ENCODE peak calls at places on chromosomes 16 and 17, in nine cellular contexts. One of them, this sample, is unnamed.

GRCh38 chr16:678858-679807 is 1.1 kb upstream of the STUB1 start:
- DNase-seq in T-helper 17 cell: peak; percentile 50
- DNase-seq in IMR-90: peak; percentile 30
- DNase-seq in T-helper 9 cell: peak; percentile 42
- DNase-seq in iris pigment epithelial cell: peak; percentile 35
- DNase-seq in cardiac fibroblast: peak; percentile 36
- DNase-seq in NCI-H526: peak; percentile 50
- DNase-seq in stimulated activated CD8-positive, alpha-beta memory T cell treated with anti-CD3 and anti-CD28 coated beads, Interleukin-15, amount 100 ng/mL, for 4 hours: no peak
- DNase-seq in prostate gland: peak; percentile 68
- DNase-seq in this sample: peak; percentile 66

GRCh38 chr16:50154369-50154947 is 1.4 kb downstream of the TENT4B start:
- DNase-seq in T-helper 17 cell: no peak
- DNase-seq in IMR-90: no peak
- DNase-seq in T-helper 9 cell: no peak
- DNase-seq in iris pigment epithelial cell: peak; percentile 35
- DNase-seq in cardiac fibroblast: peak; percentile 34
- DNase-seq in NCI-H526: no peak
- DNase-seq in stimulated activated CD8-positive, alpha-beta memory T cell treated with anti-CD3 and anti-CD28 coated beads, Interleukin-15, amount 100 ng/mL, for 4 hours: no peak
- DNase-seq in prostate gland: no peak
- DNase-seq in this sample: peak; percentile 19

GRCh38 chr16:2151188-2152091 is 3.0 kb downstream of the RAB26 start:
- DNase-seq in T-helper 17 cell: no peak
- DNase-seq in IMR-90: no peak
- DNase-seq in T-helper 9 cell: no peak
- DNase-seq in iris pigment epithelial cell: no peak
- DNase-seq in cardiac fibroblast: peak; percentile 11
- DNase-seq in NCI-H526: no peak
- DNase-seq in stimulated activated CD8-positive, alpha-beta memory T cell treated with anti-CD3 and anti-CD28 coated beads, Interleukin-15, amount 100 ng/mL, for 4 hours: no peak
- DNase-seq in prostate gland: no peak
- DNase-seq in this sample: peak; percentile 36

GRCh38 chr17:79850571-79851460 is 11.6 kb upstream of the CBX4 start:
- DNase-seq in T-helper 17 cell: no peak
- DNase-seq in IMR-90: peak; percentile 86
- DNase-seq in T-helper 9 cell: no peak
- DNase-seq in iris pigment epithelial cell: peak; percentile 80
- DNase-seq in cardiac fibroblast: peak; percentile 86
- DNase-seq in NCI-H526: no peak
- DNase-seq in stimulated activated CD8-positive, alpha-beta memory T cell treated with anti-CD3 and anti-CD28 coated beads, Interleukin-15, amount 100 ng/mL, for 4 hours: no peak
- DNase-seq in prostate gland: no peak
- DNase-seq in this sample: peak; percentile 93

GRCh38 chr17:29407856-29408255 is 17.7 kb downstream of the TAOK1 start:
- DNase-seq in T-helper 17 cell: no peak
- DNase-seq in IMR-90: peak; percentile 16
- DNase-seq in T-helper 9 cell: no peak
- DNase-seq in iris pigment epithelial cell: peak; percentile 36
- DNase-seq in cardiac fibroblast: no peak
- DNase-seq in NCI-H526: no peak
- DNase-seq in stimulated activated CD8-positive, alpha-beta memory T cell treated with anti-CD3 and anti-CD28 coated beads, Interleukin-15, amount 100 ng/mL, for 4 hours: no peak
- DNase-seq in prostate gland: no peak
- DNase-seq in this sample: peak; percentile 44

GRCh38 chr16:69477546-69477945 is 53.1 kb downstream of the CYB5B start:
- DNase-seq in T-helper 17 cell: no peak
- DNase-seq in IMR-90: peak; percentile 39
- DNase-seq in T-helper 9 cell: no peak
- DNase-seq in iris pigment epithelial cell: peak; percentile 46
- DNase-seq in cardiac fibroblast: peak; percentile 25
- DNase-seq in NCI-H526: no peak
- DNase-seq in stimulated activated CD8-positive, alpha-beta memory T cell treated with anti-CD3 and anti-CD28 coated beads, Interleukin-15, amount 100 ng/mL, for 4 hours: no peak
- DNase-seq in prostate gland: no peak
- DNase-seq in this sample: peak; percentile 63

GRCh38 chr17:79970576-79971068 is 65.0 kb downstream of the TBC1D16 start:
- DNase-seq in T-helper 17 cell: no peak
- DNase-seq in IMR-90: peak; percentile 10
- DNase-seq in T-helper 9 cell: peak; percentile 13
- DNase-seq in iris pigment epithelial cell: peak; percentile 44
- DNase-seq in cardiac fibroblast: peak; percentile 53
- DNase-seq in NCI-H526: peak; percentile 60
- DNase-seq in stimulated activated CD8-positive, alpha-beta memory T cell treated with anti-CD3 and anti-CD28 coated beads, Interleukin-15, amount 100 ng/mL, for 4 hours: no peak
- DNase-seq in prostate gland: no peak
- DNase-seq in this sample: peak; percentile 19

GRCh38 chr16:30773826-30774225 is 11.7 kb downstream of the RNF40 start:
- DNase-seq in T-helper 17 cell: no peak
- DNase-seq in IMR-90: no peak
- DNase-seq in T-helper 9 cell: no peak
- DNase-seq in iris pigment epithelial cell: no peak
- DNase-seq in cardiac fibroblast: no peak
- DNase-seq in NCI-H526: no peak
- DNase-seq in stimulated activated CD8-positive, alpha-beta memory T cell treated with anti-CD3 and anti-CD28 coated beads, Interleukin-15, amount 100 ng/mL, for 4 hours: no peak
- DNase-seq in prostate gland: no peak
- DNase-seq in this sample: no peak

GRCh38 chr17:49519781-49520180 is 24.7 kb downstream of the NGFR start:
- DNase-seq in T-helper 17 cell: no peak
- DNase-seq in IMR-90: no peak
- DNase-seq in T-helper 9 cell: no peak
- DNase-seq in iris pigment epithelial cell: no peak
- DNase-seq in cardiac fibroblast: no peak
- DNase-seq in NCI-H526: no peak
- DNase-seq in stimulated activated CD8-positive, alpha-beta memory T cell treated with anti-CD3 and anti-CD28 coated beads, Interleukin-15, amount 100 ng/mL, for 4 hours: no peak
- DNase-seq in prostate gland: no peak
- DNase-seq in this sample: no peak

GRCh38 chr17:11300201-11300600 is 59.2 kb downstream of the SHISA6 start:
- DNase-seq in T-helper 17 cell: no peak
- DNase-seq in IMR-90: no peak
- DNase-seq in T-helper 9 cell: no peak
- DNase-seq in iris pigment epithelial cell: no peak
- DNase-seq in cardiac fibroblast: no peak
- DNase-seq in NCI-H526: no peak
- DNase-seq in stimulated activated CD8-positive, alpha-beta memory T cell treated with anti-CD3 and anti-CD28 coated beads, Interleukin-15, amount 100 ng/mL, for 4 hours: no peak
- DNase-seq in prostate gland: no peak
- DNase-seq in this sample: no peak

GRCh38 chr16:7393680-7394079 is 61.0 kb downstream of the RBFOX1 start:
- DNase-seq in T-helper 17 cell: no peak
- DNase-seq in IMR-90: no peak
- DNase-seq in T-helper 9 cell: no peak
- DNase-seq in iris pigment epithelial cell: no peak
- DNase-seq in cardiac fibroblast: no peak
- DNase-seq in NCI-H526: no peak
- DNase-seq in stimulated activated CD8-positive, alpha-beta memory T cell treated with anti-CD3 and anti-CD28 coated beads, Interleukin-15, amount 100 ng/mL, for 4 hours: no peak
- DNase-seq in prostate gland: no peak
- DNase-seq in this sample: no peak

GRCh38 chr17:1939979-1940809 is 84.9 kb downstream of the RTN4RL1 start:
- DNase-seq in T-helper 17 cell: no peak
- DNase-seq in IMR-90: no peak
- DNase-seq in T-helper 9 cell: no peak
- DNase-seq in iris pigment epithelial cell: no peak
- DNase-seq in cardiac fibroblast: no peak
- DNase-seq in NCI-H526: no peak
- DNase-seq in stimulated activated CD8-positive, alpha-beta memory T cell treated with anti-CD3 and anti-CD28 coated beads, Interleukin-15, amount 100 ng/mL, for 4 hours: no peak
- DNase-seq in prostate gland: no peak
- DNase-seq in this sample: no peak

GRCh38 chr16:31664683-31665482 is 137.2 kb downstream of the AHSP start:
- DNase-seq in T-helper 17 cell: no peak
- DNase-seq in IMR-90: peak; percentile 16
- DNase-seq in T-helper 9 cell: no peak
- DNase-seq in iris pigment epithelial cell: peak; percentile 26
- DNase-seq in cardiac fibroblast: peak; percentile 2
- DNase-seq in NCI-H526: no peak
- DNase-seq in stimulated activated CD8-positive, alpha-beta memory T cell treated with anti-CD3 and anti-CD28 coated beads, Interleukin-15, amount 100 ng/mL, for 4 hours: no peak
- DNase-seq in prostate gland: no peak
- DNase-seq in this sample: peak; percentile 22

GRCh38 chr16:79090966-79091365 is 509.6 kb downstream of the MAF start:
- DNase-seq in T-helper 17 cell: no peak
- DNase-seq in IMR-90: no peak
- DNase-seq in T-helper 9 cell: no peak
- DNase-seq in iris pigment epithelial cell: no peak
- DNase-seq in cardiac fibroblast: no peak
- DNase-seq in NCI-H526: no peak
- DNase-seq in stimulated activated CD8-positive, alpha-beta memory T cell treated with anti-CD3 and anti-CD28 coated beads, Interleukin-15, amount 100 ng/mL, for 4 hours: no peak
- DNase-seq in prostate gland: no peak
- DNase-seq in this sample: no peak

GRCh38 chr17:77634710-77635109 is 323.8 kb upstream of the TNRC6C start:
- DNase-seq in T-helper 17 cell: no peak
- DNase-seq in IMR-90: no peak
- DNase-seq in T-helper 9 cell: no peak
- DNase-seq in iris pigment epithelial cell: no peak
- DNase-seq in cardiac fibroblast: no peak
- DNase-seq in NCI-H526: no peak
- DNase-seq in stimulated activated CD8-positive, alpha-beta memory T cell treated with anti-CD3 and anti-CD28 coated beads, Interleukin-15, amount 100 ng/mL, for 4 hours: no peak
- DNase-seq in prostate gland: no peak
- DNase-seq in this sample: no peak

This sample was measured in EL.